ENCODE peak calls at places on chromosomes 2 and 18, in four cellular contexts. One of them, this sample, is unnamed.

GRCh38 chr2:172578860-172579512 is 23.1 kb downstream of the PDK1 start:
- DNase-seq in esophagus squamous epithelium: no peak
- DNase-seq in mesendoderm: peak; percentile 73
- DNase-seq in H4: no peak
- DNase-seq in this sample: no peak

GRCh38 chr18:55442561-55442960 is 145.4 kb downstream of the TCF4 start:
- DNase-seq in mesendoderm: no peak
- DNase-seq in H4: no peak
- DNase-seq in esophagus squamous epithelium: no peak
- DNase-seq in this sample: no peak

GRCh38 chr2:9473308-9473984 is 905 bp upstream of the IAH1 start:
- DNase-seq in H4: no peak
- DNase-seq in esophagus squamous epithelium: no peak
- DNase-seq in mesendoderm: peak; percentile 63
- DNase-seq in this sample: peak; percentile 23

GRCh38 chr2:675982-676646 is 1.1 kb downstream of the TMEM18 start:
- DNase-seq in H4: peak; percentile 61
- DNase-seq in esophagus squamous epithelium: no peak
- DNase-seq in mesendoderm: peak; percentile 96
- DNase-seq in this sample: peak; percentile 18

GRCh38 chr18:34031810-34032209 is 192.9 kb downstream of the NOL4 start:
- DNase-seq in mesendoderm: peak; percentile 15
- DNase-seq in H4: peak; percentile 14
- DNase-seq in esophagus squamous epithelium: no peak
- DNase-seq in this sample: no peak

GRCh38 chr2:99477054-99477453 is 12.8 kb downstream of the REV1 start:
- DNase-seq in H4: no peak
- DNase-seq in mesendoderm: no peak
- DNase-seq in esophagus squamous epithelium: no peak
- DNase-seq in this sample: no peak

GRCh38 chr2:25602333-25602723 is 71.0 kb downstream of the DTNB start:
- DNase-seq in esophagus squamous epithelium: no peak
- DNase-seq in H4: no peak
- DNase-seq in mesendoderm: no peak
- DNase-seq in this sample: no peak

GRCh38 chr2:234412726-234413125 is 84.2 kb downstream of the ARL4C start:
- DNase-seq in H4: peak; percentile 30
- DNase-seq in esophagus squamous epithelium: no peak
- DNase-seq in mesendoderm: no peak
- DNase-seq in this sample: peak; percentile 90

GRCh38 chr2:96832751-96833507 is 10.9 kb downstream of the ANKRD23 start:
- DNase-seq in esophagus squamous epithelium: no peak
- DNase-seq in mesendoderm: peak; percentile 95
- DNase-seq in H4: no peak
- DNase-seq in this sample: peak; percentile 96

GRCh38 chr18:79780547-79780946 is 17.2 kb upstream of the KCNG2 start:
- DNase-seq in esophagus squamous epithelium: no peak
- DNase-seq in H4: no peak
- DNase-seq in mesendoderm: no peak
- DNase-seq in this sample: no peak

GRCh38 chr2:37561615-37562569 is 109.5 kb downstream of the CDC42EP3 start:
- DNase-seq in H4: peak; percentile 70
- DNase-seq in esophagus squamous epithelium: no peak
- DNase-seq in mesendoderm: peak; percentile 96
- DNase-seq in this sample: peak; percentile 89

GRCh38 chr2:47903781-47904447 is 2.4 kb downstream of the FBXO11 start:
- DNase-seq in H4: no peak
- DNase-seq in mesendoderm: no peak
- DNase-seq in esophagus squamous epithelium: no peak
- DNase-seq in this sample: no peak

GRCh38 chr18:64807560-64807959 is 658.7 kb upstream of the LINC00305 start:
- DNase-seq in mesendoderm: no peak
- DNase-seq in esophagus squamous epithelium: no peak
- DNase-seq in H4: no peak
- DNase-seq in this sample: no peak

GRCh38 chr2:70898363-70899240 is 37.1 kb upstream of the ATP6V1B1 start:
- DNase-seq in esophagus squamous epithelium: no peak
- DNase-seq in H4: no peak
- DNase-seq in mesendoderm: no peak
- DNase-seq in this sample: no peak

GRCh38 chr18:73824684-73825083 is 322.9 kb downstream of the FBXO15 start:
- DNase-seq in mesendoderm: no peak
- DNase-seq in H4: no peak
- DNase-seq in esophagus squamous epithelium: no peak
- DNase-seq in this sample: no peak

GRCh38 chr18:23453657-23454011 is 547 bp downstream of the RIOK3 start:
- DNase-seq in mesendoderm: peak; percentile 25
- DNase-seq in H4: peak; percentile 12
- DNase-seq in esophagus squamous epithelium: no peak
- DNase-seq in this sample: peak; percentile 57

GRCh38 chr2:145682536-145683157 is 1162.7 kb upstream of the ZEB2 start:
- DNase-seq in esophagus squamous epithelium: no peak
- DNase-seq in H4: no peak
- DNase-seq in mesendoderm: peak; percentile 29
- DNase-seq in this sample: no peak

GRCh38 chr2:189002079-189002478 is 27.9 kb downstream of the COL3A1 start:
- DNase-seq in mesendoderm: peak; percentile 72
- DNase-seq in esophagus squamous epithelium: no peak
- DNase-seq in H4: peak; percentile 36
- DNase-seq in this sample: no peak

GRCh38 chr18:60537074-60537473 is 164.5 kb upstream of the MC4R start:
- DNase-seq in mesendoderm: no peak
- DNase-seq in esophagus squamous epithelium: no peak
- DNase-seq in H4: no peak
- DNase-seq in this sample: no peak

GRCh38 chr2:196528486-196529223 is 110.9 kb upstream of the CCDC150 start:
- DNase-seq in mesendoderm: no peak
- DNase-seq in H4: no peak
- DNase-seq in esophagus squamous epithelium: no peak
- DNase-seq in this sample: no peak

GRCh38 chr18:36355511-36355910 is 58.0 kb downstream of the FHOD3 start:
- DNase-seq in H4: no peak
- DNase-seq in mesendoderm: no peak
- DNase-seq in esophagus squamous epithelium: no peak
- DNase-seq in this sample: no peak

GRCh38 chr18:9612989-9613388 is 1.4 kb downstream of the PPP4R1 start:
- DNase-seq in H4: no peak
- DNase-seq in esophagus squamous epithelium: no peak
- DNase-seq in mesendoderm: no peak
- DNase-seq in this sample: no peak

GRCh38 chr2:139217641-139218040 is 437.5 kb upstream of the NXPH2 start:
- DNase-seq in H4: no peak
- DNase-seq in mesendoderm: no peak
- DNase-seq in esophagus squamous epithelium: no peak
- DNase-seq in this sample: no peak

GRCh38 chr18:8911408-8912340 is 190.8 kb upstream of the NDUFV2 start:
- DNase-seq in mesendoderm: no peak
- DNase-seq in esophagus squamous epithelium: no peak
- DNase-seq in H4: no peak
- DNase-seq in this sample: no peak

GRCh38 chr2:69036926-69037325 is 23.9 kb downstream of the ANTXR1 start:
- DNase-seq in mesendoderm: no peak
- DNase-seq in esophagus squamous epithelium: no peak
- DNase-seq in H4: no peak
- DNase-seq in this sample: no peak

GRCh38 chr2:69154031-69154430 is 141.1 kb downstream of the ANTXR1 start:
- DNase-seq in esophagus squamous epithelium: no peak
- DNase-seq in H4: no peak
- DNase-seq in mesendoderm: no peak
- DNase-seq in this sample: no peak

GRCh38 chr2:62156861-62157496 is 38.9 kb upstream of the B3GNT2 start:
- DNase-seq in mesendoderm: peak; percentile 66
- DNase-seq in H4: no peak
- DNase-seq in esophagus squamous epithelium: no peak
- DNase-seq in this sample: no peak

GRCh38 chr2:108220191-108220590 is 19.6 kb upstream of the SULT1C3 start:
- DNase-seq in esophagus squamous epithelium: no peak
- DNase-seq in H4: no peak
- DNase-seq in mesendoderm: no peak
- DNase-seq in this sample: no peak

GRCh38 chr2:10839813-10840212 is 27.2 kb upstream of the PDIA6 start:
- DNase-seq in H4: no peak
- DNase-seq in mesendoderm: peak; percentile 54
- DNase-seq in esophagus squamous epithelium: no peak
- DNase-seq in this sample: no peak

GRCh38 chr2:168912466-168913170 is 11.5 kb downstream of the G6PC2 start:
- DNase-seq in mesendoderm: peak; percentile 36
- DNase-seq in esophagus squamous epithelium: no peak
- DNase-seq in H4: no peak
- DNase-seq in this sample: no peak

GRCh38 chr18:46281185-46282176 is 177.3 kb downstream of the HAUS1 start:
- DNase-seq in esophagus squamous epithelium: no peak
- DNase-seq in H4: peak; percentile 66
- DNase-seq in mesendoderm: peak; percentile 89
- DNase-seq in this sample: peak; percentile 49

GRCh38 chr2:8669157-8669852 is 12.6 kb upstream of the ID2 start:
- DNase-seq in esophagus squamous epithelium: no peak
- DNase-seq in H4: no peak
- DNase-seq in mesendoderm: no peak
- DNase-seq in this sample: peak; percentile 33

GRCh38 chr18:59268722-59269562 is 4.3 kb downstream of the RAX start:
- DNase-seq in H4: no peak
- DNase-seq in mesendoderm: peak; percentile 90
- DNase-seq in esophagus squamous epithelium: no peak
- DNase-seq in this sample: peak; percentile 3

GRCh38 chr2:190846746-190847145 is 33.9 kb upstream of the GLS start:
- DNase-seq in esophagus squamous epithelium: no peak
- DNase-seq in H4: no peak
- DNase-seq in mesendoderm: no peak
- DNase-seq in this sample: peak; percentile 46

GRCh38 chr2:30436859-30437435 is 10.1 kb upstream of the LCLAT1 start:
- DNase-seq in mesendoderm: no peak
- DNase-seq in esophagus squamous epithelium: no peak
- DNase-seq in H4: no peak
- DNase-seq in this sample: peak; percentile 66

GRCh38 chr18:58615150-58616132 is 13.4 kb downstream of the ALPK2 start:
- DNase-seq in H4: no peak
- DNase-seq in mesendoderm: no peak
- DNase-seq in esophagus squamous epithelium: no peak
- DNase-seq in this sample: no peak

GRCh38 chr2:226334981-226335720 is 464.5 kb downstream of the IRS1 start:
- DNase-seq in mesendoderm: no peak
- DNase-seq in H4: peak; percentile 48
- DNase-seq in esophagus squamous epithelium: no peak
- DNase-seq in this sample: peak; percentile 16

GRCh38 chr2:24981742-24982141 is 10.0 kb upstream of the DNAJC27 start:
- DNase-seq in mesendoderm: no peak
- DNase-seq in H4: no peak
- DNase-seq in esophagus squamous epithelium: no peak
- DNase-seq in this sample: no peak

GRCh38 chr18:58097127-58097906 is 53.3 kb downstream of the NEDD4L start:
- DNase-seq in mesendoderm: peak; percentile 74
- DNase-seq in H4: peak; percentile 27
- DNase-seq in esophagus squamous epithelium: no peak
- DNase-seq in this sample: no peak

This sample was measured in SW480.